ENCODE peak calls at places on chromosomes 12 and 14, in four cellular contexts. P is GM04503; H is Jurkat, Clone E6-1; M is GM19239. L is an unnamed sample.

GRCh38 chr14:70254476-70254961 is 65.8 kb upstream of the SLC8A3 start:
- DNase-seq in P (no peak), M (no peak), H (no peak), L (no peak)

GRCh38 chr14:89378119-89378518 is 38.9 kb downstream of the FOXN3 start:
- DNase-seq in M (no peak), H (no peak), P (no peak), L (peak)

GRCh38 chr14:31937730-31938346 is 139.3 kb upstream of the ARHGAP5 start:
- DNase-seq in M (peak), P (peak), H (peak), L (no peak)

GRCh38 chr12:5268424-5269210 is 163.3 kb upstream of the NTF3 start:
- DNase-seq in H (no peak), P (no peak), M (no peak), L (no peak)

GRCh38 chr12:6698352-6699046 is 2.1 kb downstream of the PIANP start:
- DNase-seq in P (no peak), H (no peak), M (no peak), L (no peak)

GRCh38 chr12:113007166-113007565 is 28.8 kb downstream of the OAS2 start:
- DNase-seq in H (no peak), P (peak), M (no peak), L (no peak)

GRCh38 chr14:50388256-50388931 is 8.3 kb downstream of the CDKL1 start:
- DNase-seq in M (no peak), P (no peak), H (no peak), L (no peak)

GRCh38 chr12:55830601-55831406 is 1.4 kb upstream of the DNAJC14 start:
- DNase-seq in M (peak), H (no peak), P (no peak), L (peak)

L was measured in cerebellar cortex.